ENCODE peak calls at places on chromosomes 13 and 19, in five cellular contexts. Q is AML-193, I is Peyer's patch, X is heart right ventricle, T is upper lobe of left lung. H is an unnamed sample.

GRCh38 chr13:82356667-82357066 is 1525.6 kb downstream of the SLITRK1 start:
- DNase-seq in Q (no peak), I (no peak), X (no peak), T (no peak), H (peak)

GRCh38 chr19:53545271-53546065 is 7.5 kb downstream of the ZNF331 start:
- DNase-seq in Q (no peak), I (no peak), X (no peak), T (no peak), H (no peak)

GRCh38 chr19:20325151-20325550 is 158.1 kb downstream of the ZNF486 start:
- DNase-seq in Q (no peak), I (no peak), X (no peak), T (no peak), H (no peak)

GRCh38 chr19:18898533-18899408 is 2.8 kb upstream of the CERS1 start:
- DNase-seq in Q (no peak), I (no peak), X (no peak), T (peak), H (no peak)

GRCh38 chr13:98419786-98420559 is 156.9 kb downstream of the STK24 start:
- DNase-seq in Q (no peak), I (no peak), X (no peak), T (no peak), H (peak)

GRCh38 chr19:55454787-55455243 is 6.6 kb downstream of the ISOC2 start:
- DNase-seq in Q (peak), I (no peak), X (peak), T (no peak), H (peak)

GRCh38 chr19:19643158-19644053 is at the start of gene GMIP:
- DNase-seq in Q (peak), I (peak), X (peak), T (peak), H (peak)

GRCh38 chr13:48678316-48678715 is 24.6 kb downstream of the CYSLTR2 start:
- DNase-seq in Q (no peak), I (no peak), X (no peak), T (no peak), H (no peak)

GRCh38 chr19:34088292-34088691 is 84.0 kb upstream of the LSM14A start:
- DNase-seq in Q (no peak), I (no peak), X (no peak), T (no peak), H (no peak)

GRCh38 chr13:79404985-79405384 is 1.1 kb downstream of the RBM26 start:
- DNase-seq in Q (no peak), I (peak), X (no peak), T (no peak), H (peak)

GRCh38 chr13:49551245-49551644 is 34.1 kb downstream of the RCBTB1 start:
- DNase-seq in Q (no peak), I (no peak), X (no peak), T (no peak), H (no peak)

GRCh38 chr13:103287659-103288058 is 221.4 kb upstream of the SLC10A2 start:
- DNase-seq in Q (no peak), I (no peak), X (no peak), T (no peak), H (no peak)

GRCh38 chr13:74794147-74794546 is 659.9 kb upstream of the KLF12 start:
- DNase-seq in Q (no peak), I (no peak), X (no peak), T (no peak), H (no peak)

GRCh38 chr19:28399187-28399586 is 813.8 kb downstream of the UQCRFS1 start:
- DNase-seq in Q (no peak), I (no peak), X (no peak), T (no peak), H (no peak)

GRCh38 chr19:44576843-44577565 is 36.4 kb upstream of the IGSF23 start:
- DNase-seq in Q (peak), I (no peak), X (no peak), T (no peak), H (peak)

GRCh38 chr19:13100871-13101589 is 1.6 kb downstream of the LYL1 start:
- DNase-seq in Q (no peak), I (peak), X (no peak), T (no peak), H (no peak)

GRCh38 chr19:5926641-5927438 is 12.8 kb downstream of the CAPS start:
- DNase-seq in Q (no peak), I (no peak), X (peak), T (no peak), H (no peak)

GRCh38 chr13:27657724-27658123 is 36.0 kb downstream of the POLR1D start:
- DNase-seq in Q (no peak), I (no peak), X (no peak), T (no peak), H (no peak)

GRCh38 chr19:33268162-33268991 is 34.0 kb downstream of the CEBPA start:
- DNase-seq in Q (peak), I (no peak), X (no peak), T (peak), H (no peak)

GRCh38 chr19:42455621-42456081 is 12.9 kb upstream of the CXCL17 start:
- DNase-seq in Q (no peak), I (no peak), X (no peak), T (no peak), H (no peak)

GRCh38 chr19:51121257-51121656 is 3.4 kb upstream of the SIGLEC9 start:
- DNase-seq in Q (peak), I (no peak), X (no peak), T (no peak), H (no peak)